ENCODE peak calls at places on chromosomes 16 and 17, in four cellular contexts. One of them, this sample, is unnamed.
A peak's percentile ranks its signal among the peaks of the same experiment; 100 is the strongest.

GRCh38 chr17:40153603-40154238 is 13.4 kb downstream of the CASC3 start:
- DNase-seq in HEK293T: no peak
- DNase-seq in WTC11: no peak
- DNase-seq in HepG2: no peak
- DNase-seq in this sample: no peak

GRCh38 chr16:595094-595528 is 5.2 kb downstream of the RAB40C start:
- DNase-seq in HEK293T: no peak
- DNase-seq in WTC11: no peak
- DNase-seq in HepG2: no peak
- DNase-seq in this sample: no peak

GRCh38 chr17:38749222-38750043 is 1.3 kb upstream of the PCGF2 start:
- DNase-seq in HEK293T: no peak
- DNase-seq in WTC11: peak; percentile 80
- DNase-seq in HepG2: peak; percentile 89
- DNase-seq in this sample: peak; percentile 65

GRCh38 chr16:23131841-23132576 is 17.2 kb downstream of the USP31 start:
- DNase-seq in HEK293T: no peak
- DNase-seq in WTC11: no peak
- DNase-seq in HepG2: no peak
- DNase-seq in this sample: no peak

GRCh38 chr17:3885271-3885670 is 7.6 kb downstream of the CAMKK1 start:
- DNase-seq in HEK293T: no peak
- DNase-seq in WTC11: no peak
- DNase-seq in HepG2: no peak
- DNase-seq in this sample: no peak

GRCh38 chr17:81924557-81925532 is 2.7 kb downstream of the MAFG start:
- DNase-seq in HEK293T: no peak
- DNase-seq in WTC11: no peak
- DNase-seq in HepG2: peak; percentile 56
- DNase-seq in this sample: peak; percentile 48

GRCh38 chr17:78995022-78995760 is 14.4 kb downstream of the CANT1 start:
- DNase-seq in HEK293T: no peak
- DNase-seq in WTC11: no peak
- DNase-seq in HepG2: no peak
- DNase-seq in this sample: no peak

GRCh38 chr16:20803192-20803560 is 3.1 kb downstream of the ERI2 start:
- DNase-seq in HEK293T: no peak
- DNase-seq in WTC11: no peak
- DNase-seq in HepG2: no peak
- DNase-seq in this sample: no peak

GRCh38 chr17:10316986-10317834 is 55.6 kb downstream of the MYH13 start:
- DNase-seq in HEK293T: peak; percentile 57
- DNase-seq in WTC11: peak; percentile 77
- DNase-seq in HepG2: peak; percentile 20
- DNase-seq in this sample: peak; percentile 16

GRCh38 chr17:10729334-10730193 is at the start of gene TMEM220:
- DNase-seq in HEK293T: peak; percentile 38
- DNase-seq in WTC11: peak; percentile 84
- DNase-seq in HepG2: peak; percentile 26
- DNase-seq in this sample: no peak

GRCh38 chr17:44556854-44557606 is at the start of gene FZD2:
- DNase-seq in HEK293T: peak; percentile 88
- DNase-seq in WTC11: peak; percentile 91
- DNase-seq in HepG2: peak; percentile 58
- DNase-seq in this sample: peak; percentile 95

GRCh38 chr17:4898351-4898750 is 985 bp upstream of the C17orf107 start:
- DNase-seq in HEK293T: no peak
- DNase-seq in WTC11: no peak
- DNase-seq in HepG2: no peak
- DNase-seq in this sample: no peak

GRCh38 chr16:67169642-67170167 is 633 bp upstream of the NOL3 start:
- DNase-seq in HEK293T: peak; percentile 59
- DNase-seq in WTC11: peak; percentile 93
- DNase-seq in HepG2: peak; percentile 54
- DNase-seq in this sample: peak; percentile 42

DNA sequence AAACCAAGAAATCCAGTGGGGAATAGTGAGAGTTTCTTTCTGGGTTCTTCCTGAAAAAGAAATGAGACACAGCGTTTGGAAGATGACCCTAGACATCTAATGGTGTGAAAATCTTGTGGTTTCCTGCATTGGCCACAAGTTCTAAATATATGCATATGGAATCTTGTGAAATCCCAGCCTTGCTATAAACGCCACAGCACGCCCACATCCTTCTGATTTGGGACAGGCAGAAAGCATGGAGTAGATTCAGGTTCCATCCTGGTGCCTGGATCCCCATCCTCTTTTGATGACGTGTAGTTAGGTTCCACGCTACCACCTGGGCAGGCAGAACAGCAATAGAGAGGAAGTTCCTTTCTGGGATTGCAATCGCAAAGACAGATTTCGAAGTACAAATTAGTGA is 37.4 kb downstream of the HS3ST4 start:
- DNase-seq in HEK293T: no peak
- DNase-seq in WTC11: no peak
- DNase-seq in HepG2: no peak
- DNase-seq in this sample: no peak
- TF ChIP-seq ELF4 in HEK293T: no peak
- TF ChIP-seq ELF4 in WTC11: no peak
- TF ChIP-seq ELF4 in HepG2: no peak
- TF ChIP-seq ELF4 in this sample: no peak

GRCh38 chr17:32503251-32504165 is 16.7 kb downstream of the CDK5R1 start:
- DNase-seq in HEK293T: no peak
- DNase-seq in WTC11: no peak
- DNase-seq in HepG2: no peak
- DNase-seq in this sample: no peak
- TF ChIP-seq ELF4 in HEK293T: no peak
- TF ChIP-seq ELF4 in WTC11: no peak
- TF ChIP-seq ELF4 in HepG2: no peak
- TF ChIP-seq ELF4 in this sample: no peak

GRCh38 chr17:77615672-77616242 is 342.7 kb upstream of the TNRC6C start:
- DNase-seq in HEK293T: no peak
- DNase-seq in WTC11: no peak
- DNase-seq in HepG2: no peak
- DNase-seq in this sample: no peak
- TF ChIP-seq ELF4 in HEK293T: no peak
- TF ChIP-seq ELF4 in WTC11: no peak
- TF ChIP-seq ELF4 in HepG2: no peak
- TF ChIP-seq ELF4 in this sample: no peak

GRCh38 chr16:69613283-69614154 is 47.8 kb downstream of the NFAT5 start:
- DNase-seq in HEK293T: no peak
- DNase-seq in WTC11: no peak
- DNase-seq in HepG2: peak; percentile 36
- DNase-seq in this sample: no peak
- TF ChIP-seq ELF4 in HEK293T: no peak
- TF ChIP-seq ELF4 in WTC11: no peak
- TF ChIP-seq ELF4 in HepG2: no peak
- TF ChIP-seq ELF4 in this sample: no peak